ENCODE peak calls at places on chromosomes 3 and 15, in six cellular contexts. P is endodermal cell; X is CD8-positive, alpha-beta memory T cell; B is mesendoderm; Y is DND-41; K is HuH-7. C is an unnamed sample.

GRCh38 chr3:133663569-133664313 is 2.0 kb upstream of the TOPBP1 start:
- DNase-seq in X (peak; percentile 56), K (peak; percentile 76), P (peak; percentile 70), Y (peak; percentile 48), B (peak; percentile 88), C (peak; percentile 63)

GRCh38 chr15:70625438-70625837 is 137.9 kb downstream of the UACA start:
- DNase-seq in P (no peak), X (no peak), K (no peak), B (no peak), Y (no peak), C (no peak)

GRCh38 chr15:89964555-89964954 is 36.6 kb upstream of the ZNF710 start:
- DNase-seq in Y (no peak), P (no peak), K (no peak), B (no peak), X (no peak), C (no peak)

GRCh38 chr15:40087991-40088928 is 20.4 kb downstream of the BMF start:
- DNase-seq in X (no peak), B (no peak), K (peak; percentile 62), Y (no peak), P (no peak), C (peak; percentile 95)

GRCh38 chr3:64141476-64141875 is 83.8 kb downstream of the PRICKLE2 start:
- DNase-seq in Y (no peak), K (no peak), B (no peak), P (no peak), X (no peak), C (no peak)

GRCh38 chr3:71926242-71926560 is 141.3 kb upstream of the PROK2 start:
- DNase-seq in B (peak; percentile 94), X (no peak), Y (peak; percentile 10), P (peak; percentile 94), K (peak; percentile 15), C (peak; percentile 84)

GRCh38 chr3:149792485-149793270 is at the start of gene ANKUB1:
- DNase-seq in P (no peak), B (no peak), Y (no peak), K (no peak), X (no peak), C (no peak)

GRCh38 chr3:42674151-42674550 is 11.2 kb upstream of the KLHL40 start:
- DNase-seq in B (no peak), P (no peak), X (no peak), Y (no peak), K (no peak), C (no peak)

GRCh38 chr3:178795349-178795748 is 259.1 kb downstream of the KCNMB2 start:
- DNase-seq in X (no peak), P (peak; percentile 64), B (peak; percentile 78), Y (no peak), K (no peak), C (peak; percentile 89)

GRCh38 chr3:182490601-182491485 is 302.5 kb upstream of the ATP11B start:
- DNase-seq in Y (no peak), B (peak; percentile 37), P (no peak), X (no peak), K (peak; percentile 13), C (no peak)

GRCh38 chr3:141231923-141232861 is 567 bp downstream of the PXYLP1 start:
- DNase-seq in P (peak; percentile 85), Y (peak; percentile 39), B (peak; percentile 62), K (peak; percentile 20), X (peak; percentile 45), C (peak; percentile 76)

GRCh38 chr3:67863869-67864268 is 209.5 kb upstream of the SUCLG2 start:
- DNase-seq in Y (no peak), K (peak; percentile 3), P (peak; percentile 56), X (no peak), B (peak; percentile 63), C (no peak)

GRCh38 chr15:100759116-100759515 is 120.5 kb upstream of the ALDH1A3 start:
- DNase-seq in Y (no peak), P (no peak), K (no peak), B (no peak), X (no peak), C (no peak)

GRCh38 chr3:195892355-195893120 is 15.8 kb downstream of the TNK2 start:
- DNase-seq in K (no peak), Y (no peak), B (no peak), P (peak; percentile 59), X (no peak), C (peak; percentile 78)

GRCh38 chr15:88792342-88793282 is 10.6 kb upstream of the ACAN start:
- DNase-seq in K (no peak), B (peak; percentile 54), X (no peak), Y (no peak), P (peak; percentile 71), C (peak; percentile 68)

C was measured in islet precursor cell.